ENCODE peak calls at places on chromosomes 11 and 22, in six cellular contexts. F, P, N, G, A and W are unnamed samples.

GRCh38 chr11:119205080-119205479 is 1.1 kb upstream of the CBL start:
- DNase-seq in F (no peak), P (no peak), N (no peak), G (no peak), A (no peak), W (no peak)

GRCh38 chr11:492416-493226 is 14.4 kb downstream of the RNH1 start:
- DNase-seq in F (no peak), P (no peak), N (no peak), G (no peak), A (no peak), W (no peak)

GRCh38 chr11:20464566-20464965 is 77.0 kb downstream of the PRMT3 start:
- DNase-seq in F (no peak), P (peak; percentile 37), N (no peak), G (no peak), A (no peak), W (no peak)

GRCh38 chr11:126182787-126183445 is 28.5 kb downstream of the RPUSD4 start:
- DNase-seq in F (no peak), P (no peak), N (no peak), G (no peak), A (no peak), W (no peak)

GRCh38 chr22:48806227-48806781 is 1021.4 kb downstream of the BRD1 start:
- DNase-seq in F (no peak), P (no peak), N (no peak), G (no peak), A (no peak), W (no peak)

GRCh38 chr22:20741634-20742581 is 32.0 kb upstream of the SERPIND1 start:
- DNase-seq in F (no peak), P (peak; percentile 28), N (peak; percentile 11), G (no peak), A (peak; percentile 57), W (no peak)

GRCh38 chr22:38398609-38399401 is 56.2 kb downstream of the KCNJ4 start:
- DNase-seq in F (peak; percentile 92), P (peak; percentile 76), N (peak; percentile 76), G (peak; percentile 82), A (peak; percentile 88), W (peak; percentile 65)

GRCh38 chr11:122248130-122248529 is 132.1 kb upstream of the BLID start:
- DNase-seq in F (no peak), P (peak; percentile 97), N (no peak), G (no peak), A (no peak), W (no peak)

GRCh38 chr11:28815110-28815509 is 706.9 kb downstream of the METTL15 start:
- DNase-seq in F (no peak), P (no peak), N (no peak), G (no peak), A (no peak), W (no peak)

GRCh38 chr11:114291381-114291780 is 4.8 kb upstream of the NNMT start:
- DNase-seq in F (no peak), P (no peak), N (no peak), G (peak; percentile 82), A (peak; percentile 69), W (no peak)

GRCh38 chr11:12149672-12150225 is 39.4 kb downstream of the MICAL2 start:
- DNase-seq in F (no peak), P (no peak), N (peak; percentile 81), G (peak; percentile 71), A (no peak), W (no peak)

GRCh38 chr11:77110836-77111235 is 8.2 kb downstream of the OMP start:
- DNase-seq in F (no peak), P (no peak), N (no peak), G (no peak), A (no peak), W (no peak)

GRCh38 chr22:27790396-27791216 is 10.9 kb downstream of the MN1 start:
- DNase-seq in F (no peak), P (no peak), N (no peak), G (no peak), A (no peak), W (no peak)